ENCODE peak calls at places on chromosomes 4 and X, in eight cellular contexts. V is HT1080, N is mesenchymal stem cell, D is AG20443, I is NCI-H748 treated with DMSO at 0.1 percent for 48 hours, X is kidney tubule cell, H is AG10803, F is NCI-H2107. O is an unnamed sample.

GRCh38 chr4:38069271-38069760 is 109.1 kb downstream of the PTTG2 start:
- DNase-seq in V (peak), N (peak), D (peak), I (peak), X (peak), H (no peak), F (peak), O (no peak)

GRCh38 chr4:2368779-2369437 is 49.5 kb downstream of the ZFYVE28 start:
- DNase-seq in V (no peak), N (no peak), D (no peak), I (no peak), X (no peak), H (no peak), F (no peak), O (peak)

GRCh38 chr4:162497564-162498167 is 333.9 kb upstream of the FSTL5 start:
- DNase-seq in V (peak), N (peak), D (peak), I (peak), X (peak), H (peak), F (no peak), O (no peak)

GRCh38 chr4:37889849-37890500 is 909 bp upstream of the TBC1D1 start:
- DNase-seq in V (no peak), N (peak), D (peak), I (no peak), X (peak), H (no peak), F (no peak), O (no peak)

GRCh38 chrX:95063554-95063953 is 1389.5 kb downstream of the FAM133A start:
- DNase-seq in V (peak), N (peak), D (no peak), I (no peak), X (peak), H (no peak), F (no peak), O (no peak)

GRCh38 chr4:155392486-155393184 is 15.9 kb upstream of the MAP9 start:
- DNase-seq in V (peak), N (peak), D (peak), I (no peak), X (peak), H (peak), F (no peak), O (no peak)

GRCh38 chr4:76494243-76494642 is 59.2 kb downstream of the SHROOM3 start:
- DNase-seq in V (no peak), N (no peak), D (no peak), I (no peak), X (no peak), H (no peak), F (no peak), O (no peak)

GRCh38 chr4:152975615-152976465 is 39.7 kb downstream of the FHDC1 start:
- DNase-seq in V (no peak), N (no peak), D (no peak), I (no peak), X (no peak), H (no peak), F (no peak), O (no peak)

GRCh38 chr4:156934259-156934635 is 37.4 kb downstream of the PDGFC start:
- DNase-seq in V (no peak), N (no peak), D (no peak), I (no peak), X (no peak), H (no peak), F (no peak), O (no peak)

GRCh38 chr4:98688416-98689290 is 30.2 kb upstream of the TSPAN5 start:
- DNase-seq in V (peak), N (peak), D (peak), I (no peak), X (peak), H (peak), F (no peak), O (no peak)

GRCh38 chr4:20639346-20639745 is 60.9 kb upstream of the PACRGL start:
- DNase-seq in V (no peak), N (no peak), D (no peak), I (peak), X (no peak), H (no peak), F (no peak), O (no peak)

GRCh38 chr4:99148545-99148944 is 4.4 kb upstream of the ADH4 start:
- DNase-seq in V (no peak), N (no peak), D (no peak), I (no peak), X (no peak), H (no peak), F (no peak), O (no peak)

GRCh38 chr4:144176476-144176875 is 36.0 kb upstream of the GYPA start:
- DNase-seq in V (no peak), N (no peak), D (no peak), I (no peak), X (peak), H (no peak), F (no peak), O (no peak)

GRCh38 chrX:132025085-132025484 is 2.0 kb downstream of the STK26 start:
- DNase-seq in V (no peak), N (peak), D (no peak), I (no peak), X (no peak), H (no peak), F (no peak), O (no peak)

GRCh38 chr4:56958111-56958517 is 19.3 kb downstream of the NOA1 start:
- DNase-seq in V (peak), N (peak), D (peak), I (no peak), X (peak), H (peak), F (peak), O (peak)

GRCh38 chrX:101057095-101057714 is 5.3 kb upstream of the TRMT2B start:
- DNase-seq in V (peak), N (no peak), D (peak), I (no peak), X (peak), H (peak), F (no peak), O (no peak)

GRCh38 chr4:140252144-140252741 is 98.3 kb upstream of the MAML3 start:
- DNase-seq in V (peak), N (no peak), D (no peak), I (no peak), X (peak), H (peak), F (peak), O (no peak)

GRCh38 chr4:7894677-7895181 is 44.9 kb downstream of the AFAP1 start:
- DNase-seq in V (no peak), N (no peak), D (no peak), I (no peak), X (no peak), H (no peak), F (no peak), O (no peak)

GRCh38 chrX:56615282-56615681 is 51.9 kb downstream of the UBQLN2 start:
- DNase-seq in V (no peak), N (no peak), D (no peak), I (no peak), X (no peak), H (no peak), F (no peak), O (peak)

GRCh38 chr4:188282620-188283232 is 143.5 kb downstream of the TRIML1 start:
- DNase-seq in V (no peak), N (no peak), D (peak), I (no peak), X (peak), H (no peak), F (no peak), O (no peak)

GRCh38 chrX:120463241-120463640 is 5.9 kb downstream of the LAMP2 start:
- DNase-seq in V (no peak), N (peak), D (no peak), I (no peak), X (no peak), H (peak), F (no peak), O (no peak)

GRCh38 chr4:184807797-184808718 is 17.7 kb downstream of the ACSL1 start:
- DNase-seq in V (peak), N (peak), D (no peak), I (no peak), X (peak), H (peak), F (no peak), O (no peak)

GRCh38 chr4:136012250-136012649 is 1520.0 kb downstream of the PCDH18 start:
- DNase-seq in V (no peak), N (peak), D (no peak), I (no peak), X (no peak), H (no peak), F (no peak), O (no peak)

GRCh38 chrX:27186671-27187070 is 276.5 kb downstream of the PPP4R3C start:
- DNase-seq in V (peak), N (peak), D (peak), I (peak), X (peak), H (peak), F (no peak), O (no peak)

GRCh38 chrX:136866337-136867095 is 14.0 kb downstream of the RBMX start:
- DNase-seq in V (peak), N (no peak), D (no peak), I (no peak), X (no peak), H (no peak), F (no peak), O (no peak)

GRCh38 chr4:121706595-121707021 is 9.8 kb upstream of the ANXA5 start:
- DNase-seq in V (peak), N (peak), D (peak), I (no peak), X (peak), H (peak), F (no peak), O (no peak)

GRCh38 chr4:73762409-73762808 is 22.0 kb downstream of the CXCL8 start:
- DNase-seq in V (no peak), N (no peak), D (no peak), I (no peak), X (no peak), H (no peak), F (no peak), O (no peak)

GRCh38 chr4:25792200-25792791 is 70.5 kb downstream of the SEL1L3 start:
- DNase-seq in V (no peak), N (no peak), D (no peak), I (peak), X (peak), H (no peak), F (peak), O (no peak)

GRCh38 chr4:61152433-61152832 is 47.7 kb upstream of the ADGRL3 start:
- DNase-seq in V (no peak), N (peak), D (no peak), I (no peak), X (no peak), H (no peak), F (no peak), O (no peak)

GRCh38 chr4:89797117-89797516 is 39.8 kb downstream of the SNCA start:
- DNase-seq in V (peak), N (peak), D (no peak), I (no peak), X (peak), H (peak), F (no peak), O (no peak)

GRCh38 chrX:74119016-74119910 is 184.7 kb upstream of the ZCCHC13 start:
- DNase-seq in V (peak), N (peak), D (peak), I (no peak), X (peak), H (peak), F (no peak), O (no peak)

GRCh38 chr4:138647433-138647832 is 368.1 kb upstream of the NOCT start:
- DNase-seq in V (no peak), N (no peak), D (no peak), I (no peak), X (peak), H (no peak), F (no peak), O (no peak)